ENCODE peak calls at places on chromosomes 6 and 20, in four cellular contexts. One of them, this sample, is unnamed.

GRCh38 chr20:43988867-43989266 is 74.2 kb downstream of the TOX2 start:
- DNase-seq in HepG2: no peak
- DNase-seq in GM12878: no peak
- DNase-seq in K562: no peak
- DNase-seq in this sample: no peak

GRCh38 chr6:135675026-135675425 is 176.5 kb upstream of the PDE7B start:
- DNase-seq in HepG2: no peak
- DNase-seq in GM12878: no peak
- DNase-seq in K562: no peak
- DNase-seq in this sample: no peak

GRCh38 chr6:158849899-158850806 is 31.0 kb upstream of the EZR start:
- DNase-seq in HepG2: peak; percentile 84
- DNase-seq in GM12878: no peak
- DNase-seq in K562: peak; percentile 64
- DNase-seq in this sample: no peak

GRCh38 chr6:160344281-160344680 is 3.9 kb upstream of the SLC22A3 start:
- DNase-seq in HepG2: no peak
- DNase-seq in GM12878: no peak
- DNase-seq in K562: no peak
- DNase-seq in this sample: no peak

GRCh38 chr6:164478426-164478825 is 831.0 kb downstream of the C6orf118 start:
- DNase-seq in HepG2: no peak
- DNase-seq in GM12878: no peak
- DNase-seq in K562: no peak
- DNase-seq in this sample: no peak

GRCh38 chr6:5644523-5645183 is 362.1 kb downstream of the NRN1 start:
- DNase-seq in HepG2: no peak
- DNase-seq in GM12878: no peak
- DNase-seq in K562: no peak
- DNase-seq in this sample: no peak

GRCh38 chr6:12291083-12291784 is 1.1 kb downstream of the EDN1 start:
- DNase-seq in HepG2: no peak
- DNase-seq in GM12878: no peak
- DNase-seq in K562: no peak
- DNase-seq in this sample: no peak

GRCh38 chr20:4043801-4044200 is 28.4 kb upstream of the RNF24 start:
- DNase-seq in HepG2: no peak
- DNase-seq in GM12878: no peak
- DNase-seq in K562: no peak
- DNase-seq in this sample: no peak

GRCh38 chr6:29477923-29478450 is 9.8 kb downstream of the MAS1L start:
- DNase-seq in HepG2: no peak
- DNase-seq in GM12878: no peak
- DNase-seq in K562: no peak
- DNase-seq in this sample: no peak

GRCh38 chr20:6709865-6710595 is 57.5 kb upstream of the BMP2 start:
- DNase-seq in HepG2: peak; percentile 24
- DNase-seq in GM12878: no peak
- DNase-seq in K562: no peak
- DNase-seq in this sample: no peak

GRCh38 chr20:6705920-6706500 is 61.5 kb upstream of the BMP2 start:
- DNase-seq in HepG2: no peak
- DNase-seq in GM12878: no peak
- DNase-seq in K562: no peak
- DNase-seq in this sample: no peak

GRCh38 chr20:6708010-6708409 is 59.5 kb upstream of the BMP2 start:
- DNase-seq in HepG2: no peak
- DNase-seq in GM12878: no peak
- DNase-seq in K562: no peak
- DNase-seq in this sample: no peak

GRCh38 chr20:6705106-6705766 is 62.2 kb upstream of the BMP2 start:
- DNase-seq in HepG2: no peak
- DNase-seq in GM12878: no peak
- DNase-seq in K562: no peak
- DNase-seq in this sample: no peak

GRCh38 chr20:6707231-6707870 is 60.1 kb upstream of the BMP2 start:
- DNase-seq in HepG2: no peak
- DNase-seq in GM12878: no peak
- DNase-seq in K562: no peak
- DNase-seq in this sample: no peak
- TF ChIP-seq BRCA1 in HepG2: no peak
- TF ChIP-seq BRCA1 in GM12878: no peak
- TF ChIP-seq BRCA1 in K562: no peak
- TF ChIP-seq BRCA1 in this sample: no peak

GRCh38 chr6:13703496-13703895 is 8.1 kb downstream of the RANBP9 start:
- DNase-seq in HepG2: no peak
- DNase-seq in GM12878: no peak
- DNase-seq in K562: no peak
- DNase-seq in this sample: no peak
- TF ChIP-seq BRCA1 in HepG2: no peak
- TF ChIP-seq BRCA1 in GM12878: no peak
- TF ChIP-seq BRCA1 in K562: no peak
- TF ChIP-seq BRCA1 in this sample: no peak

DNA sequence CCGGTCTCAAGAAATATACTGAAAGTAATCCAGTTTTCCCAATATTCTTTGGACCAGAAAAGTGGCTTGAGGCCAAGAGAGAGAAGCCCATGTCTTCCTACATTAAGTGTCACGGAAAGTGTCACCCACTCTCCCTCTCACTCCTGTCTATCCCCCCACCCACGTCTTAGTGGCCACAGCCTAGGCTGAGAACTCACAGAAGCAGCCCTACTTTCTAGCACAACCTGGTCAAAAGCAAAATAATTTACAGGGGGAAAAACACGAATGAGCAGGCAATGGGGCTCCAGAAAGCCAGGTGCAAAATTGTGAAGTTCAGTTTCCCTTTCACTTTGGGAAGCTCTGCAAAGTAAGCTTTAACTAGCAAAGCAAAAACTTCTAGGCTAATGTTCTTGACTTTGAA is 118.0 kb downstream of the OPRM1 start:
- DNase-seq in HepG2: no peak
- DNase-seq in GM12878: no peak
- DNase-seq in K562: no peak
- DNase-seq in this sample: no peak
- TF ChIP-seq BRCA1 in HepG2: no peak
- TF ChIP-seq BRCA1 in GM12878: no peak
- TF ChIP-seq BRCA1 in K562: no peak
- TF ChIP-seq BRCA1 in this sample: no peak

GRCh38 chr20:59518881-59519706 is 85.2 kb upstream of the PHACTR3 start:
- DNase-seq in HepG2: peak; percentile 73
- DNase-seq in GM12878: no peak
- DNase-seq in K562: peak; percentile 57
- DNase-seq in this sample: no peak
- TF ChIP-seq BRCA1 in HepG2: no peak
- TF ChIP-seq BRCA1 in GM12878: no peak
- TF ChIP-seq BRCA1 in K562: no peak
- TF ChIP-seq BRCA1 in this sample: no peak

DNA sequence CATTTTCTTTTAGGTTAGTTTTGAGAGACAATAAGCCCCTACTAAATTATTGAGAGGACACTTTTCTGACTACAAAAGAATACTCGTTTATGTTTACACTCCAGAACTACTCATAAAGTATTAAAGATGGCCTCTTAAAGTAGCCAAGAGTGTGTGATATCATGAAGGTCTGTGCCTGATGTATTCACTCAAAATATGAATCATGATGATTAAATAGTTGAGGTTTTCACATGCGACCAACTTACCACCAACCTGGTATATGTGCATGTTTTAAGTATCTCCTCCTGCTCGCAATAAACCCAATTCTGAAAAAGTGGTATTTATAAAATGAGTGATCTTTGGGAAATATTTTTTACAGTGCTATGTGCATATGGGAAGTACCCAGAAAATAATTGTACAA is 43.9 kb downstream of the IL20RA start:
- DNase-seq in HepG2: no peak
- DNase-seq in GM12878: no peak
- DNase-seq in K562: no peak
- DNase-seq in this sample: no peak
- TF ChIP-seq BRCA1 in HepG2: no peak
- TF ChIP-seq BRCA1 in GM12878: no peak
- TF ChIP-seq BRCA1 in K562: no peak
- TF ChIP-seq BRCA1 in this sample: no peak

GRCh38 chr6:8182209-8182845 is 80.0 kb upstream of the EEF1E1 start:
- DNase-seq in HepG2: no peak
- DNase-seq in GM12878: no peak
- DNase-seq in K562: no peak
- DNase-seq in this sample: no peak
- TF ChIP-seq BRCA1 in HepG2: no peak
- TF ChIP-seq BRCA1 in GM12878: no peak
- TF ChIP-seq BRCA1 in K562: no peak
- TF ChIP-seq BRCA1 in this sample: no peak